ENCODE peak calls at places on chromosomes 3 and 15, in nine cellular contexts. T is upper lobe of right lung; H is H7; S is activated CD4-positive, alpha-beta T cell treated with anti-CD3 and anti-CD28 coated beads, Interleukin-2, amount 50 U/mL, for 1 hour; G is GM12865; P is BJ; D is AG09309; I is NCI-H510A; V is mucosa of gallbladder. O is an unnamed sample.

GRCh38 chr3:161500057-161500836 is 3.6 kb downstream of the OTOL1 start:
- DNase-seq in T (no peak), H (no peak), S (no peak), G (no peak), P (no peak), D (no peak), I (no peak), V (no peak), O (no peak)

GRCh38 chr3:9808345-9809037 is 1.6 kb upstream of the TTLL3 start:
- DNase-seq in T (no peak), H (peak), S (peak), G (peak), P (no peak), D (no peak), I (peak), V (no peak), O (no peak)

GRCh38 chr3:55481067-55481917 is 5.8 kb downstream of the WNT5A start:
- DNase-seq in T (peak), H (peak), S (no peak), G (no peak), P (peak), D (peak), I (no peak), V (no peak), O (no peak)

GRCh38 chr3:31747785-31748184 is 215.1 kb downstream of the STT3B start:
- DNase-seq in T (no peak), H (no peak), S (no peak), G (no peak), P (no peak), D (no peak), I (no peak), V (no peak), O (no peak)

GRCh38 chr15:26864664-26865191 is 2.1 kb upstream of the GABRA5 start:
- DNase-seq in T (no peak), H (peak), S (no peak), G (no peak), P (no peak), D (peak), I (no peak), V (peak), O (no peak)

GRCh38 chr3:159711560-159712333 is 276.9 kb upstream of the IL12A start:
- DNase-seq in T (no peak), H (no peak), S (no peak), G (no peak), P (peak), D (peak), I (no peak), V (peak), O (no peak)

GRCh38 chr3:23805881-23806321 is at the start of gene UBE2E1:
- DNase-seq in T (peak), H (peak), S (peak), G (peak), P (no peak), D (peak), I (no peak), V (peak), O (peak)

GRCh38 chr3:109707642-109708041 is 370.3 kb upstream of the DPPA4 start:
- DNase-seq in T (no peak), H (no peak), S (no peak), G (no peak), P (no peak), D (no peak), I (no peak), V (no peak), O (no peak)

GRCh38 chr3:45787551-45787950 is 8.8 kb downstream of the SLC6A20 start:
- DNase-seq in T (no peak), H (no peak), S (no peak), G (no peak), P (no peak), D (no peak), I (no peak), V (no peak), O (peak)

GRCh38 chr3:114442251-114442650 is 148.4 kb downstream of the TIGIT start:
- DNase-seq in T (no peak), H (no peak), S (no peak), G (no peak), P (no peak), D (no peak), I (no peak), V (no peak), O (no peak)

GRCh38 chr3:9009976-9010545 is 46.8 kb upstream of the RAD18 start:
- DNase-seq in T (no peak), H (no peak), S (no peak), G (no peak), P (no peak), D (no peak), I (no peak), V (no peak), O (peak)

GRCh38 chr3:13161021-13161759 is 88.0 kb upstream of the IQSEC1 start:
- DNase-seq in T (peak), H (peak), S (no peak), G (no peak), P (no peak), D (no peak), I (no peak), V (no peak), O (no peak)

GRCh38 chr15:56052389-56053045 is 59.1 kb upstream of the NEDD4 start:
- DNase-seq in T (no peak), H (peak), S (no peak), G (peak), P (no peak), D (peak), I (no peak), V (no peak), O (no peak)